ENCODE peak calls at places on chromosome 5, in ten cellular contexts. J is activated CD8-positive, alpha-beta T cell treated with anti-CD3 and anti-CD28 coated beads for 36 hours; Q is RWPE1; O is foreskin keratinocyte; X is dorsolateral prefrontal cortex; R is vagina; Y is adrenal gland; C is astrocyte of the cerebellum; M is progenitor cell of endocrine pancreas; T is foreskin fibroblast. E is an unnamed sample.

GRCh38 chr5:68656936-68657857 is 436.6 kb upstream of the SLC30A5 start:
- DNase-seq in R (no peak), O (peak; percentile 67), T (no peak), Y (no peak), M (no peak), Q (peak; percentile 29), X (no peak), C (no peak), J (no peak), E (no peak)

GRCh38 chr5:132067451-132067850 is 6.1 kb upstream of the CSF2 start:
- DNase-seq in O (no peak), R (no peak), M (no peak), Q (no peak), T (no peak), C (no peak), Y (no peak), J (no peak), X (no peak), E (no peak)

GRCh38 chr5:103347729-103348128 is 89.2 kb downstream of the MACIR start:
- DNase-seq in T (no peak), Q (no peak), M (no peak), O (no peak), X (no peak), R (no peak), Y (no peak), C (no peak), J (no peak), E (no peak)

GRCh38 chr5:180860273-180860886 is 696 bp downstream of the ZFP62 start:
- DNase-seq in Y (peak; percentile 3), T (peak; percentile 16), M (peak; percentile 22), O (no peak), X (no peak), Q (peak; percentile 64), R (no peak), J (peak; percentile 68), C (no peak), E (no peak)

GRCh38 chr5:124872615-124873014 is 126.2 kb upstream of the ZNF608 start:
- DNase-seq in X (no peak), J (no peak), T (no peak), Y (no peak), M (no peak), Q (no peak), C (no peak), R (no peak), O (no peak), E (no peak)

GRCh38 chr5:84058561-84058960 is 326.1 kb downstream of the EDIL3 start:
- DNase-seq in M (no peak), X (no peak), C (no peak), R (no peak), Q (no peak), O (no peak), J (no peak), Y (no peak), T (no peak), E (no peak)

GRCh38 chr5:121913397-121913796 is 48.4 kb upstream of the SRFBP1 start:
- DNase-seq in M (no peak), J (no peak), C (no peak), O (no peak), Y (no peak), Q (no peak), T (no peak), R (no peak), X (no peak), E (no peak)

GRCh38 chr5:15734058-15734457 is 234.1 kb downstream of the FBXL7 start:
- DNase-seq in T (no peak), J (no peak), Q (no peak), R (no peak), O (no peak), Y (peak; percentile 47), X (no peak), C (no peak), M (no peak), E (no peak)

GRCh38 chr5:53123702-53124101 is 14.1 kb upstream of the MOCS2 start:
- DNase-seq in J (no peak), O (no peak), Y (no peak), X (no peak), C (no peak), Q (peak; percentile 39), M (no peak), R (no peak), T (no peak), E (no peak)

GRCh38 chr5:143699121-143699520 is 112.8 kb upstream of the HMHB1 start:
- DNase-seq in T (no peak), M (no peak), C (no peak), Y (no peak), X (no peak), J (peak; percentile 42), O (peak; percentile 25), Q (no peak), R (no peak), E (no peak)

GRCh38 chr5:168736201-168736940 is 157.2 kb upstream of the PANK3 start:
- DNase-seq in Y (no peak), T (no peak), Q (no peak), M (no peak), J (no peak), R (peak; percentile 72), X (no peak), C (no peak), O (no peak), E (no peak)

GRCh38 chr5:142521706-142522105 is 164.2 kb downstream of the FGF1 start:
- DNase-seq in J (no peak), X (no peak), R (no peak), C (no peak), T (no peak), Y (no peak), O (no peak), M (no peak), Q (no peak), E (no peak)

GRCh38 chr5:134590992-134591659 is 41.5 kb downstream of the SAR1B start:
- DNase-seq in C (no peak), T (no peak), O (peak; percentile 25), Q (no peak), X (no peak), J (peak; percentile 77), Y (no peak), R (no peak), M (no peak), E (no peak)

GRCh38 chr5:140043508-140043872 is 391 bp upstream of the NRG2 start:
- DNase-seq in M (no peak), Y (no peak), J (peak; percentile 20), R (no peak), X (no peak), C (no peak), Q (peak; percentile 21), O (no peak), T (no peak), E (no peak)
- TF ChIP-seq CTCF in M (no peak), Y (no peak), J (peak; percentile 1), R (no peak), X (peak; percentile 1), C (no peak), Q (peak; percentile 41), O (no peak), T (no peak), E (no peak)

DNA sequence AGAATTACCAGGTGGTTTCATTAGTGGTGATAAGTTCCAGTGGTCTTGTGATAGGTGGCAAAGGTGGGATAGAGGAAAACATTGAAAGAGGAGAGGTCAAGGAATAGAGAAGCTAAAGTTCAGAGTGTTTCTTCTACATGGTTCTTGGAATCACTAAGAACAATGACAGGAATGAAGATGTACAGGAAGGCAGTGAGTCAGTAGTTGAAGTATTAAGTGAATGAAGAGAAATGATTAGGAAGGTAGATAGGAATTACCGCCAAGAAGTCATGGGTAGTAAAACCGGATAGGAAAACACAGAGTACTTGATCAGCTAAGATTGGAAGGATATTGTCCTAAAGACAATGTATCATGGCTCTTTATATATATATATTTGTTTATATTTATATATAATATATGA is 37.9 kb upstream of the RASA1 start:
- DNase-seq in T (no peak), C (no peak), Q (peak; percentile 48), M (no peak), Y (no peak), J (no peak), R (no peak), O (peak; percentile 80), X (no peak), E (no peak)
- TF ChIP-seq CTCF in T (no peak), C (no peak), Q (no peak), M (no peak), Y (no peak), J (no peak), R (no peak), O (no peak), X (no peak), E (no peak)

DNA sequence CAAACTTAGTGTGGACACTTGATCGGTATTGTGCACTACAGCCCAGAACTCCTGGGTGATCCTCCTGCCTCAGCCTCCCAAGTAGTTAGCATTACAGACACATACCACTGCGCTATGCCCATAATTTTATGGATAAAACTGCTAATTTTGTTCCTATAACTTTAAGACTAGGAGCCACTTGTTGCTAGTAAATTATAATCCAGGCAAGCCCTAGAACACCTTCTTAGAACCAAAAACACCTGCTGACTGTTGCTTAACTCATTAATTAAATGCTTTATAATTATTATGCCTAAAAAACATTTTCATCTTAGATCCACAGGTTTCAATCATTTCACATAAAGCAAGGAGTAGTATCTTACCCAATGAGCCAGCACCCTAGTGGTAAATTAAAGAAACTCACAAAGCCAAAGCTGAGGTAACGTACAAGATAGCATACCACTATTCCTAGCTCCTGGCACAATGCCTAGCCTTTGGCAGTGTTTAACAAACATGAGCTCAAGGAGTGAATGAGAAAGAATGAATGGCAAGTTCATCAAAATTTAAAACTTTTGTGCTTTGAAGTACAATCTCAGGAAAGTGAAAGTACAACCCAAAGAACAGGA is 5.4 kb downstream of the MRPS27 start:
- DNase-seq in Y (peak; percentile 68), T (no peak), R (no peak), Q (peak; percentile 43), M (no peak), O (peak; percentile 36), X (no peak), J (no peak), C (peak; percentile 86), E (no peak)
- TF ChIP-seq CTCF in Y (no peak), T (peak; percentile 4), R (no peak), Q (peak; percentile 8), M (no peak), O (peak; percentile 33), X (no peak), J (no peak), C (peak; percentile 44), E (no peak)

DNA sequence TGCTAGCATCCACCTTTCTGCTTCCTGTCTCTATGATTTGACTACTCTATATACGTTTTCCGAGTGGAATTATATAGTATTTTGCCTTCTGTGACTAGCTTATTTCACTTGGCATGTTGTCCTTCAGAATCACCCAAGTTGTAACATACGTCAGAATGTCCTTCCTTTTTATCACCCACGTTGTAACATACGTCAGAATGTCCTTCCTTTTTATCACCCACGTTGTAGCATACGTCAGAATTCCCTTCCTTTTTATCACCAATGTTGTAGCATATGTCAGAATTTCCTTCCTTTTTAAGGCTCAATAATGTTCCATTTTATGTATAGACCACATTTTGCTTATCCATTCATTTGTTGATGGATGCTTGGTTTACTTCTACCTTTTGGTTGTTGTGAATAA is 22.9 kb upstream of the TAS2R1 start:
- DNase-seq in J (no peak), M (no peak), Y (no peak), T (no peak), R (no peak), X (no peak), Q (no peak), C (no peak), O (no peak), E (no peak)
- TF ChIP-seq CTCF in J (no peak), M (no peak), Y (no peak), T (no peak), R (no peak), X (no peak), Q (no peak), C (no peak), O (no peak), E (no peak)

E was measured in nephron progenitor cell.